ENCODE peak calls at places on chromosomes 3 and 15, in four cellular contexts. One of them, this sample, is unnamed.

GRCh38 chr3:70550723-70551319 is 238.4 kb upstream of the MDFIC2 start:
- DNase-seq in heart left ventricle: peak
- DNase-seq in upper lobe of right lung: peak
- DNase-seq in OCI-LY7: peak
- DNase-seq in this sample: no peak

GRCh38 chr3:58563386-58564035 is 13.7 kb downstream of the FAM107A start:
- DNase-seq in upper lobe of right lung: no peak
- DNase-seq in OCI-LY7: no peak
- DNase-seq in heart left ventricle: no peak
- DNase-seq in this sample: no peak

GRCh38 chr3:64030741-64031140 is 7.4 kb upstream of the PSMD6 start:
- DNase-seq in heart left ventricle: peak
- DNase-seq in OCI-LY7: peak
- DNase-seq in upper lobe of right lung: peak
- DNase-seq in this sample: peak

GRCh38 chr3:36147934-36148333 is 232.4 kb upstream of the STAC start:
- DNase-seq in heart left ventricle: no peak
- DNase-seq in upper lobe of right lung: no peak
- DNase-seq in OCI-LY7: no peak
- DNase-seq in this sample: no peak

GRCh38 chr3:135803291-135803690 is 162.2 kb upstream of the PPP2R3A start:
- DNase-seq in OCI-LY7: no peak
- DNase-seq in heart left ventricle: no peak
- DNase-seq in upper lobe of right lung: no peak
- DNase-seq in this sample: no peak

GRCh38 chr3:188266581-188267274 is 112.8 kb downstream of the LPP start:
- DNase-seq in OCI-LY7: no peak
- DNase-seq in heart left ventricle: no peak
- DNase-seq in upper lobe of right lung: peak
- DNase-seq in this sample: no peak

GRCh38 chr3:134797080-134797801 is 2.2 kb downstream of the EPHB1 start:
- DNase-seq in OCI-LY7: no peak
- DNase-seq in heart left ventricle: no peak
- DNase-seq in upper lobe of right lung: no peak
- DNase-seq in this sample: no peak

GRCh38 chr3:9122732-9123364 is 126.6 kb downstream of the SRGAP3 start:
- DNase-seq in heart left ventricle: no peak
- DNase-seq in upper lobe of right lung: no peak
- DNase-seq in OCI-LY7: no peak
- DNase-seq in this sample: no peak

GRCh38 chr3:52218953-52219650 is 6.3 kb downstream of the TLR9 start:
- DNase-seq in upper lobe of right lung: peak
- DNase-seq in OCI-LY7: no peak
- DNase-seq in heart left ventricle: peak
- DNase-seq in this sample: no peak

GRCh38 chr3:69739204-69740102 is at the start of gene MITF:
- DNase-seq in heart left ventricle: peak
- DNase-seq in OCI-LY7: no peak
- DNase-seq in upper lobe of right lung: peak
- DNase-seq in this sample: peak

GRCh38 chr3:110261141-110261540 is 810.5 kb upstream of the NECTIN3 start:
- DNase-seq in upper lobe of right lung: no peak
- DNase-seq in heart left ventricle: no peak
- DNase-seq in OCI-LY7: no peak
- DNase-seq in this sample: no peak

GRCh38 chr15:45573961-45574629 is 13.1 kb upstream of the BLOC1S6 start:
- DNase-seq in heart left ventricle: no peak
- DNase-seq in upper lobe of right lung: no peak
- DNase-seq in OCI-LY7: peak
- DNase-seq in this sample: no peak

GRCh38 chr15:31477301-31477700 is 150.7 kb downstream of the KLF13 start:
- DNase-seq in heart left ventricle: no peak
- DNase-seq in upper lobe of right lung: no peak
- DNase-seq in OCI-LY7: no peak
- DNase-seq in this sample: no peak
- TF ChIP-seq CTCF in heart left ventricle: no peak
- TF ChIP-seq CTCF in upper lobe of right lung: no peak
- TF ChIP-seq CTCF in OCI-LY7: no peak
- TF ChIP-seq CTCF in this sample: no peak

DNA sequence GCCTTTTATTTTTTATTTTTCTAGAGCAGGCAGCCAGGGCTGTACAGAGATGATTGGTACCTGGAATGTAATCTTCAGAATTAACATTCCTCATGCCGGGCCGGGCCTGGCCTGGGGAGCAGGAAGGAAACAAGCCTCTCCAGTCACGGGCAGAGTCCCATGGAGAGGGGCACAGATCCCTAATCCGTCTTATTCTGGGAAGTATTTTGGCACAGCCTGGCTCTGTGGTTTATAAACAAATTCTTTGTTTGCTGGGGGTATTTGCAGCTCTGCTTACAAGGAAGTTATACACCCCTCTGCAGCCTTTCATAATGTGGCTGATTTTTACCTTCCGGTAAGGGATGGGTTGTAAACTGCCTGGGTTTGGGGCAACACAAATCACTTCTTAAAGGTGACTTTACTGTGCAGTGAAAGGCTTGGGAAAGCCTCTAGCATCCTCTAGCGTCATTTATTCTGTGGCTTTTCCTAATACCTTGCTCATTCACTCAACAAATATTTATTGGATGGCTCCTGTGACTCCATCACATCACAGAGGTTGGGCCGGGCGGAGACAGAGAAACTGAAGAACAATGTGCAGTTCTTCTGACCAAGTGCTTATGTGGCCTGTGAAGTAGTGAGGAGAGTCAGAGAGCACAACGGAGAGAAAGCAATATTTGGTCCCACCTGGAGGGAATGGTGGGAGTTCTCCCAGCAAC is 2.7 kb downstream of the SLC6A20 start:
- DNase-seq in upper lobe of right lung: no peak
- DNase-seq in OCI-LY7: no peak
- DNase-seq in heart left ventricle: no peak
- DNase-seq in this sample: no peak
- TF ChIP-seq CTCF in upper lobe of right lung: no peak
- TF ChIP-seq CTCF in OCI-LY7: peak
- TF ChIP-seq CTCF in heart left ventricle: no peak
- TF ChIP-seq CTCF in this sample: no peak

GRCh38 chr15:56053046-56053400 is 59.6 kb upstream of the NEDD4 start:
- DNase-seq in heart left ventricle: no peak
- DNase-seq in OCI-LY7: no peak
- DNase-seq in upper lobe of right lung: no peak
- DNase-seq in this sample: no peak
- TF ChIP-seq CTCF in heart left ventricle: no peak
- TF ChIP-seq CTCF in OCI-LY7: no peak
- TF ChIP-seq CTCF in upper lobe of right lung: no peak
- TF ChIP-seq CTCF in this sample: no peak

GRCh38 chr15:89421219-89421618 is 75.2 kb downstream of the RHCG start:
- DNase-seq in heart left ventricle: no peak
- DNase-seq in OCI-LY7: no peak
- DNase-seq in upper lobe of right lung: no peak
- DNase-seq in this sample: no peak
- TF ChIP-seq CTCF in heart left ventricle: no peak
- TF ChIP-seq CTCF in OCI-LY7: peak
- TF ChIP-seq CTCF in upper lobe of right lung: no peak
- TF ChIP-seq CTCF in this sample: peak

DNA sequence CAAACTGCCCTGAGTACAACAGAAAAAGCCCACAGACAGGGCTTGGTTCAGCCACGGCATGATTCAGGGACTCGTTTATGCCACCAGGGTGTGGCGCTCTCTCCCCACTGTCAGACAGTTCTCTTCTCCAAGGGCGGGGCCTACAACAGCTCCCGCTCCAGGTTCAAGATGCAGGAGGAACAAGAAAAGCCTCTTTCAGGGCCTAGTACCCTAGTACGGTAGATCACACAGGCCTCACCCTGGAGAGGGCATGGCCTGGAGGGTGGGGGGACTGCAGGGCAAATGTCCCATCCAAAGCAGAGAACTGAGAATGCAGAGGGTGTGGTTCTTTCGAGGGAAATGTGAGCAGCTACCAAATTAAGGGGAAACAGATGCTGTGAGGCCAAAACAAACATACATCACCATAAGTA is 12.0 kb downstream of the MESD start:
- DNase-seq in OCI-LY7: peak
- DNase-seq in upper lobe of right lung: peak
- DNase-seq in heart left ventricle: peak
- DNase-seq in this sample: no peak
- TF ChIP-seq CTCF in OCI-LY7: peak
- TF ChIP-seq CTCF in upper lobe of right lung: peak
- TF ChIP-seq CTCF in heart left ventricle: peak
- TF ChIP-seq CTCF in this sample: peak

GRCh38 chr15:51621917-51622268 is 678 bp downstream of the DMXL2 start:
- DNase-seq in OCI-LY7: peak
- DNase-seq in upper lobe of right lung: no peak
- DNase-seq in heart left ventricle: peak
- DNase-seq in this sample: peak
- TF ChIP-seq CTCF in OCI-LY7: no peak
- TF ChIP-seq CTCF in upper lobe of right lung: peak
- TF ChIP-seq CTCF in heart left ventricle: no peak
- TF ChIP-seq CTCF in this sample: no peak